ENCODE peak calls at places on chromosomes 11 and 22, in four cellular contexts. J, A, Z and F are unnamed samples. For H3K27me3, the result is how much of the 10 kb centered on the place peaks cover.

GRCh38 chr11:93741882-93742226 is 382 bp downstream of the C11orf54 start:
- DNase-seq in A (peak), Z (no peak), J (no peak), F (peak)

GRCh38 chr11:125275905-125276634 is 111.5 kb downstream of the PKNOX2 start:
- DNase-seq in Z (no peak), J (no peak), A (no peak), F (no peak)

GRCh38 chr11:46590740-46591606 is 2.9 kb downstream of the AMBRA1 start:
- DNase-seq in J (no peak), A (no peak), Z (no peak), F (no peak)

GRCh38 chr11:12803086-12803826 is 129.0 kb downstream of the TEAD1 start:
- DNase-seq in Z (no peak), J (no peak), A (no peak), F (no peak)

GRCh38 chr11:109040303-109040702 is 375.4 kb downstream of the DDX10 start:
- DNase-seq in A (peak), Z (no peak), J (peak), F (peak)

GRCh38 chr11:114088836-114089235 is 29.3 kb downstream of the ZBTB16 start:
- DNase-seq in J (no peak), Z (no peak), A (no peak), F (no peak)

GRCh38 chr11:74634537-74634936 is 42.2 kb downstream of the POLD3 start:
- DNase-seq in A (peak), J (peak), Z (no peak), F (peak)

GRCh38 chr11:32385998-32386397 is 49.3 kb downstream of the WT1 start:
- DNase-seq in A (peak), J (peak), Z (no peak), F (peak)

GRCh38 chr22:31954535-31955326 is 10.4 kb downstream of the YWHAH start:
- DNase-seq in A (no peak), J (no peak), Z (no peak), F (no peak)
- H3K27me3 ChIP-seq in A (under half), J (under half), Z (under half), F (under half)

GRCh38 chr11:2275334-2276279 is 5.2 kb upstream of the ASCL2 start:
- DNase-seq in J (no peak), Z (no peak), A (no peak), F (no peak)

GRCh38 chr11:2277933-2278523 is 7.6 kb upstream of the ASCL2 start:
- DNase-seq in A (no peak), J (no peak), Z (no peak), F (no peak)

GRCh38 chr11:2276999-2277328 is 6.6 kb upstream of the ASCL2 start:
- DNase-seq in J (no peak), A (no peak), Z (no peak), F (no peak)

GRCh38 chr11:2273771-2274170 is 3.4 kb upstream of the ASCL2 start:
- DNase-seq in A (no peak), Z (no peak), J (no peak), F (no peak)

DNA sequence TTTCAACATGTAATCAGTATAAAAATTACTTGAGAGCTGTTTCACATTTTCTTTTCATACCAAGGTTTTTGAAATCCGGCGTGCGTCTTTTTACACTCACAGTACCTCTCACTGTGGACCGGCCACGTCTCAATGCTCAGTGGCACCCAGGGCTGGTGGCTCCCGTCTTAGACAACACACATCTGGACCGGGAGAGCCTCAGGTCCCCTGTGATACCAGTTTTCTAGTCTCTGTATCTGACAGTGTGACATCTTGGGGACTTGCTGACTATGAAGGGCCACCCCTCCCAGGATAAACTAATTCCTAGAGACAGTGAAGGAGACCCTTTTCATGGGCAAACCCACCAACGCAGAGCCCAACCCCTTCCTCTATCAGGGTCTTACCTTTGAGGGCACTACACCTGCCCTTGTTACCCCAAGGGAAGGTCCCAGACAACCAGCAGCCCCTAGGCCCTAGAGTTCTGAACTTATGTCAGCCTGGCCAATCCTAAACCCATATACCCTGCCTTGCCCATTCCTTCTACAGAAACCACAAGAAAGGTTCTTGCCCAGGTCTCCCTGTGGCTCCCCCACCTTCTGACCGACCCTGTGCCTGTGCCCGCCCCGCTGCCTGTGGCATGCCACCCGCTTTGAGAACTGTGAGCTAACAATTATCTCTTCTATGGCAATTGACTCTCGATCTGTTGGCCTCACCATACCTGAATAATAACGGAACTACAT is 6.1 kb upstream of the ASCL2 start:
- DNase-seq in J (no peak), A (no peak), Z (no peak), F (no peak)
- TF ChIP-seq ZNF274 in J (no peak), A (no peak), Z (no peak), F (no peak)

GRCh38 chr11:110984147-110984546 is 261.4 kb upstream of the POU2AF2 start:
- DNase-seq in A (no peak), J (no peak), Z (no peak), F (no peak)
- H3K27me3 ChIP-seq in A (under half), J (under half), Z (under half), F (under half)

GRCh38 chr11:91997178-91997577 is 227.4 kb upstream of the FAT3 start:
- DNase-seq in J (no peak), A (no peak), Z (no peak), F (no peak)
- TF ChIP-seq ZNF274 in J (no peak), A (no peak), Z (no peak), F (no peak)

GRCh38 chr11:57131080-57131790 is 50.5 kb upstream of the LRRC55 start:
- DNase-seq in A (peak), Z (no peak), J (no peak), F (peak)

GRCh38 chr11:57124460-57124859 is 57.3 kb upstream of the LRRC55 start:
- DNase-seq in Z (no peak), J (no peak), A (no peak), F (no peak)

GRCh38 chr11:57124912-57125311 is 56.8 kb upstream of the LRRC55 start:
- DNase-seq in A (no peak), Z (no peak), J (no peak), F (no peak)

GRCh38 chr11:57123590-57123989 is 58.2 kb upstream of the LRRC55 start:
- DNase-seq in J (no peak), A (no peak), Z (no peak), F (no peak)

GRCh38 chr11:57126766-57127400 is 54.9 kb upstream of the LRRC55 start:
- DNase-seq in Z (no peak), A (no peak), J (no peak), F (peak)
- H3K27me3 ChIP-seq in Z (under half), A (under half), J (half or more), F (under half)

GRCh38 chr11:122637538-122637937 is 18.0 kb upstream of the UBASH3B start:
- DNase-seq in A (no peak), Z (no peak), J (no peak), F (no peak)

GRCh38 chr11:122634507-122634906 is 21.0 kb upstream of the UBASH3B start:
- DNase-seq in J (no peak), A (no peak), Z (no peak), F (no peak)

GRCh38 chr11:122632178-122632824 is 23.2 kb upstream of the UBASH3B start:
- DNase-seq in A (no peak), J (no peak), Z (no peak), F (no peak)

GRCh38 chr11:122628691-122629555 is 26.6 kb upstream of the UBASH3B start:
- DNase-seq in A (peak), J (peak), Z (no peak), F (peak)

DNA sequence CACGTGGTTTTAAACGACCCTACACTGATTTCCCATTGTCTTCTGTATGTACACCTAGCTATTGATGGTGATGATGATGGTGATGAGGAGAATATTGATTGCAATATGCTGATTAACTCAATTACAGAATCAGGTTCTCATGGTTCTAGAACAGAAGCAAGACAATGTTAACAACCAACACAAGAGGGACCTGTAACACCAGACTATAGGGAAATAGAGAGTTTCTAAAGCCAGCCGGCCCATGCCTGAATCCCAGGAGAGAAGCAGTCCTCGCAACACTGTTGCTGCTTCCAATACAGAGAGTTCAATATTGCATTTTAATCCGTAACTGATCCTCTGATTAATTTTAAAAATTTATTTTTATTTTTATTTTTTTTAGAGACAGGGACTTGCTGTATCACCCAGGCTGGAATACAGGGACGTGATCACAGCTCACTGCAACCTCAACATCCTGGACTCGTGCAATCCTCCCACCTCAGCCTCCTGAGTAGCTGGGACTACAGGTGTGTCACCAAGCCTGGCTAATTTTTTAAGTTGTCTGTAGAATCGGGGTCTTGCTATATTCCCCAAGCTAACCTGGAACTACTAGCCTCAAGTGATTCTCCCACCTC is 22.2 kb upstream of the UBASH3B start:
- DNase-seq in A (peak), Z (no peak), J (no peak), F (no peak)
- TF ChIP-seq ZNF274 in A (no peak), Z (no peak), J (no peak), F (no peak)

GRCh38 chr22:27244328-27244727 is 557.2 kb downstream of the MN1 start:
- DNase-seq in J (no peak), A (no peak), Z (no peak), F (no peak)

GRCh38 chr22:27245056-27245455 is 556.5 kb downstream of the MN1 start:
- DNase-seq in A (no peak), J (no peak), Z (no peak), F (no peak)

GRCh38 chr22:27246558-27246957 is 555.0 kb downstream of the MN1 start:
- DNase-seq in Z (no peak), A (no peak), J (no peak), F (no peak)

GRCh38 chr22:27250418-27250817 is 551.1 kb downstream of the MN1 start:
- DNase-seq in J (no peak), A (no peak), Z (no peak), F (no peak)

DNA sequence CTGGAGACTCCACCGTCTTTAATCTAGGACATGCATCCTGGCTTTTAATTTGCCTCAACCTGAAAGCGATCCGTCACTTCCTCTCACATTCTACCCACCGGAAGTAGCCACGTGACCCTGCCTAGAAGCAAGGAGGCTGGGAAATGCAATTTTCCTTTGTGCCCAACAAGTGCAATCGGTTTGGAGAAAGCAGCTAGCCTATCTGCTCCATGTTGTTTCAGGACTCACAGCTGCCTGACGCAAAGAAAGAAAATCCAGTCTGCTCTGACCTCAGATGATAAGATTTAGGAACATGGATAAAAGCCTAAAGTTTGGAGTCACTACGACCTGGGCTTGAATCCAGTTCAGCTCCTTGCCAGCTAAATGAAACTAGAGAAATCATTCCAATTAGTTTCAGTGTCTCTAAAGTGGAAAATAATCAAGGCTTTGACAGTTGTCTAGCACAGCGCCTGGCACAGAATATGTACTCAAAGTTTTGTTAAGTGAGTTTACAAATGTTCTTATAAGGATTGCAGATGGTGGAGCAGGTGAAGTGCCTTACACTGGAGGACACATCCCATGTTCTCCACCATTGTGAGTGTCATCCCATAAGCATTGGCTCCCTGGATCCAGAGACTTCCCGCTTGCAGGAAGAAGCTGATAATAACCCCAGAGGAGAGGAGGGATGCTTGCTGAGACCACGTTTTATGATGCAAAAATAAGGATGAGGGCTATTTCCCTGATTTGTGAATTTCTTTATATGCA is 553.7 kb downstream of the MN1 start:
- DNase-seq in A (no peak), Z (no peak), J (no peak), F (no peak)
- H3K27me3 ChIP-seq in A (under half), Z (under half), J (under half), F (under half)

GRCh38 chr22:24420977-24421343 is 6.4 kb upstream of the ADORA2A start:
- DNase-seq in A (no peak), J (no peak), Z (no peak), F (no peak)

GRCh38 chr22:24418786-24419479 is 8.5 kb upstream of the ADORA2A start:
- DNase-seq in Z (no peak), A (no peak), J (no peak), F (no peak)

GRCh38 chr22:24419480-24419860 is 7.9 kb upstream of the ADORA2A start:
- DNase-seq in A (no peak), Z (no peak), J (no peak), F (no peak)

GRCh38 chr22:24421428-24421931 is 5.9 kb upstream of the ADORA2A start:
- DNase-seq in Z (no peak), A (peak), J (peak), F (peak)

GRCh38 chr22:24420072-24420976 is 7.1 kb upstream of the ADORA2A start:
- DNase-seq in A (peak), J (no peak), Z (no peak), F (no peak)
- TF ChIP-seq ZNF274 in A (no peak), J (no peak), Z (no peak), F (no peak)

DNA sequence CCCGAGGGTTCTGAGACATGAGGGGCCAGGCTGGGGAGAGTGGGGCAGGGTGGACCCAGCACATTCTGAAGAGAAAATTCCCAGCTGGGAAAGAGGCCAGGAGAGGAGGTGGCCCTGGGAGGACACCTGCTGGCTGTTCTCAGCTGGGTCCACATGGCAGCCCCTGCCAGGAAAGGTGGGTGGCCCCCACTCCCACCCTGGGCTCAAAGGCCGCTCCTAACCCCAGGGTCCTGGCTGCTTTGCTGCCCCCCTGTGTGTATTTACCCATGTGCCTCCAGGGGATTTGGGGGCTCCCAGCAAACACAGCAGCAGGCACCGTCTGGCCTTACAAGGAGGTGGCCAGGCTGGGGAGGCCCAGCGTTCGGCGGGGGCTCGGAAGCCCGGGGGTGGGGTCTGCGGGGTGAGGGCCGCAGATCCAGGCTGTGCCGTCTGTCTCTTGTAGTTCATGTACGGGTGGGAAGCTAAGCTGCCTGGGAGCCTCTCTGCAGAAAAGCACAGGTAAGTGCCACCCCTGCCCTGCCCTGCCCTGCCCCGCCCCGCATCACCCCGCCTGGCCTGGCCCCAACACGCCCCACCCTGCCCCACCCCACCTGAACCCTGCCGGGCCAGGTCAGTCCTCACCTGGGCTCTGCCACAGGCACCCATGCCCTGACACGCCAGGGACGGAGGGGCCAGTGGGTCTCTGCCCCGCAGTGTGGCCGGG is 10.6 kb downstream of the MUC5B start:
- DNase-seq in Z (no peak), A (no peak), J (no peak), F (no peak)
- H3K27me3 ChIP-seq in Z (under half), A (under half), J (under half), F (half or more)